ENCODE peak calls at places on chromosomes 2 and 18, in eight cellular contexts. P is uterus, O is ascending aorta, Z is SK-N-SH, R is heart left ventricle, A is left ventricle myocardium inferior, W is dorsolateral prefrontal cortex, D is A549. B is an unnamed sample.

GRCh38 chr2:99066602-99067001 is 74.9 kb upstream of the C2orf15 start:
- DNase-seq in P (no peak), O (no peak), Z (peak; percentile 34), R (no peak), A (no peak), W (no peak), D (peak; percentile 59), B (no peak)

GRCh38 chr18:73636355-73636754 is 511.3 kb downstream of the FBXO15 start:
- DNase-seq in P (no peak), O (no peak), Z (no peak), R (no peak), A (no peak), W (no peak), D (no peak), B (no peak)

GRCh38 chr2:236405357-236405756 is 141.2 kb upstream of the ASB18 start:
- DNase-seq in P (no peak), O (no peak), Z (no peak), R (no peak), A (no peak), W (no peak), D (no peak), B (no peak)

GRCh38 chr2:193965263-193965662 is 1691.8 kb upstream of the SLC39A10 start:
- DNase-seq in P (no peak), O (no peak), Z (no peak), R (no peak), A (no peak), W (no peak), D (no peak), B (no peak)

GRCh38 chr2:7073901-7074300 is 156.7 kb downstream of the RNF144A start:
- DNase-seq in P (no peak), O (no peak), Z (peak; percentile 57), R (no peak), A (no peak), W (no peak), D (no peak), B (no peak)

GRCh38 chr2:108235577-108235976 is 4.2 kb upstream of the SULT1C3 start:
- DNase-seq in P (no peak), O (no peak), Z (no peak), R (no peak), A (no peak), W (no peak), D (no peak), B (no peak)

GRCh38 chr2:113156278-113157107 is 17.3 kb upstream of the PSD4 start:
- DNase-seq in P (no peak), O (no peak), Z (no peak), R (no peak), A (no peak), W (no peak), D (no peak), B (no peak)

GRCh38 chr18:24786027-24786426 is 325.6 kb downstream of the HRH4 start:
- DNase-seq in P (no peak), O (no peak), Z (no peak), R (no peak), A (no peak), W (no peak), D (no peak), B (no peak)

GRCh38 chr18:8802031-8802679 is 96.8 kb downstream of the MTCL1 start:
- DNase-seq in P (no peak), O (no peak), Z (no peak), R (no peak), A (no peak), W (no peak), D (no peak), B (no peak)

GRCh38 chr2:71348302-71348701 is 16.7 kb downstream of the ZNF638 start:
- DNase-seq in P (no peak), O (no peak), Z (no peak), R (no peak), A (no peak), W (no peak), D (peak; percentile 19), B (no peak)

GRCh38 chr2:101200714-101201113 is 49.5 kb upstream of the TBC1D8 start:
- DNase-seq in P (no peak), O (no peak), Z (no peak), R (no peak), A (no peak), W (no peak), D (peak; percentile 14), B (no peak)

DNA sequence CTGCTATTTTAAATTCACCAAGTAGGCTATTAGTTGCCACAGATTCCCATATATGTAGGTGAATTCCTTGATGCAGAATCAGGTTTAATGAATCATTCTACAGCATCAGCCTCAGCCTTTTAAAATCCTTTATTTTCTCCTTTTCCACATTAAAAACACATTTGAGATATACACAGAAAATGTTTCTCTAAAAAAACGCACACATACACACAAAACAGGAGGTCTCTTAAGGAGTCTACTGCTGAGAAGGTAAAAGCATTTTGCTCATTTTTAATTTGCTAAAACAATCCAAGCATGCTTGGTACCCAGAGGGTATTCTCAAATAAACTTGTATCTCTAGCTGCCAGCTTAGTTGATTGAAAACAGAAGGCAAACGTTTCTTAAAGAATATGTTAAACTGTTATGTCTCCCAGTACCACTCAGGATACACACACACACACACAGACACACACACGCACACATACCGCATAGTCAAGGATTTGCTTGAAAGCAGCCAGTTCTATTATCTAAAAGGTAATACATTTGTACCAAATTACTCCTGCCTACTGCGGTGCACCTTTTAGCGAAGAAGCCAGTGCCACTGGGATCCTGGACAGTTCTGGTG is 106.8 kb upstream of the KCTD1 start:
- DNase-seq in P (no peak), O (no peak), Z (no peak), R (no peak), A (no peak), W (no peak), D (peak; percentile 39), B (no peak)
- H3K4me3 ChIP-seq in P (peak overlapping the region; percentile 73), O (peak overlapping the region; percentile 97), Z (peak overlapping the region; percentile 93), R (peak overlapping the region; percentile 74), A (peak overlapping the region; percentile 78), W (peak overlapping the region; percentile 76), D (peak overlapping the region; percentile 63), B (no peak overlapping the region)

GRCh38 chr2:23066701-23067100 is 318.3 kb upstream of the KLHL29 start:
- DNase-seq in P (no peak), O (no peak), Z (no peak), R (no peak), A (no peak), W (no peak), D (no peak), B (no peak)

GRCh38 chr2:23069935-23070334 is 315.0 kb upstream of the KLHL29 start:
- DNase-seq in P (no peak), O (no peak), Z (no peak), R (no peak), A (no peak), W (no peak), D (no peak), B (no peak)

GRCh38 chr2:23069156-23069555 is 315.8 kb upstream of the KLHL29 start:
- DNase-seq in P (no peak), O (no peak), Z (no peak), R (no peak), A (no peak), W (no peak), D (no peak), B (no peak)

GRCh38 chr2:23065210-23065609 is 319.8 kb upstream of the KLHL29 start:
- DNase-seq in P (no peak), O (no peak), Z (no peak), R (no peak), A (no peak), W (no peak), D (no peak), B (no peak)

GRCh38 chr2:23065936-23066335 is 319.0 kb upstream of the KLHL29 start:
- DNase-seq in P (no peak), O (no peak), Z (no peak), R (no peak), A (no peak), W (no peak), D (no peak), B (no peak)
- H3K27ac ChIP-seq in P (no peak overlapping the region), O (no peak overlapping the region), Z (no peak overlapping the region), R (no peak overlapping the region), A (no peak overlapping the region), W (no peak overlapping the region), D (no peak overlapping the region), B (no peak overlapping the region)

DNA sequence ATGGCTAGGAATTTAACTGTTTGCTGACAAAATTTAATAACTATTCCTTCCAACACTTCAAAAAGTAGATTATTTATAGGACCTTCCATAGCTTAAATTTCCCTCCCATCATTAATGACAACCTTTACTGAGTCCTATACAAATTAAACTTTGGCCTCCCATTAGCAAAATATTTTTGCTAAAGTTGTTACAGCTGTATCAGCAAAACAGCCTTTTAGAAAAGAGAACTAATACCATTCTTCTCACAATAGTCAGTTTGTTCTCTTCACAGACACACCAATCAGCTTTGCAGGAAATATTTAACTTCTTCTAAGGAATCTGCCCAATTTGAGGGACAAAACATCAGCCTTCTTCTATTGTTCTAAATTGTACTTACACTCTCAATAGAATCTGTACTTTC is 12.0 kb upstream of the GCFC2 start:
- DNase-seq in P (no peak), O (no peak), Z (no peak), R (no peak), A (no peak), W (no peak), D (no peak), B (no peak)
- TF ChIP-seq CTCF in P (no peak), O (no peak), Z (no peak), R (no peak), A (no peak), W (no peak), D (no peak), B (no peak)

GRCh38 chr2:70094978-70095832 is 7.9 kb downstream of the PCBP1 start:
- DNase-seq in P (peak; percentile 81), O (peak; percentile 91), Z (no peak), R (peak; percentile 62), A (peak; percentile 32), W (peak; percentile 42), D (peak; percentile 70), B (peak; percentile 48)
- H3K4me3 ChIP-seq in P (no peak overlapping the region), O (no peak overlapping the region), Z (no peak overlapping the region), R (no peak overlapping the region), A (no peak overlapping the region), W (peak overlapping the region; percentile 16), D (no peak overlapping the region), B (no peak overlapping the region)

B was measured in tibial nerve.